ENCODE peak calls at places on chromosome 21, in eight cellular contexts. N is right cardiac atrium, X is SJSA1, Z is mucosa of descending colon, U is HCT116, M is HAP-1, A is GM23338, R is A549. S is an unnamed sample.

GRCh38 chr21:34630536-34631143 is 15.7 kb upstream of the RCAN1 start:
- DNase-seq in A (peak; percentile 70), R (peak; percentile 40), M (peak; percentile 47), X (peak; percentile 46), U (peak; percentile 45), Z (no peak), N (no peak), S (peak; percentile 31)

GRCh38 chr21:41280115-41280919 is 36.3 kb upstream of the FAM3B start:
- DNase-seq in A (no peak), R (no peak), M (no peak), U (no peak), X (no peak), Z (no peak), N (peak; percentile 46), S (no peak)

GRCh38 chr21:42213082-42213774 is 5.7 kb upstream of the ABCG1 start:
- DNase-seq in M (no peak), N (no peak), X (no peak), Z (no peak), U (no peak), A (no peak), R (no peak), S (no peak)

GRCh38 chr21:34886554-34887385 is 162.3 kb downstream of the RUNX1 start:
- DNase-seq in U (no peak), X (no peak), R (no peak), M (peak; percentile 50), N (peak; percentile 24), Z (peak; percentile 67), A (peak; percentile 56), S (no peak)

GRCh38 chr21:42630626-42631025 is 22.8 kb upstream of the PDE9A start:
- DNase-seq in U (no peak), M (no peak), X (no peak), A (no peak), R (no peak), N (no peak), Z (no peak), S (no peak)

GRCh38 chr21:41726058-41726558 is 40.7 kb downstream of the RIPK4 start:
- DNase-seq in A (peak; percentile 59), Z (no peak), U (no peak), X (no peak), N (no peak), R (no peak), M (no peak), S (no peak)

GRCh38 chr21:41217656-41218380 is 49.9 kb downstream of the BACE2 start:
- DNase-seq in A (no peak), Z (peak; percentile 85), X (no peak), R (no peak), U (no peak), N (peak; percentile 84), M (no peak), S (peak; percentile 20)

GRCh38 chr21:33136898-33137502 is 67.1 kb downstream of the OLIG1 start:
- DNase-seq in U (no peak), N (no peak), R (no peak), X (no peak), A (no peak), Z (no peak), M (no peak), S (no peak)

GRCh38 chr21:41135715-41136114 is 32.2 kb upstream of the BACE2 start:
- DNase-seq in X (no peak), Z (no peak), A (no peak), R (no peak), U (no peak), M (no peak), N (no peak), S (no peak)

GRCh38 chr21:33089439-33089838 is 19.5 kb downstream of the OLIG1 start:
- DNase-seq in X (no peak), N (no peak), U (no peak), Z (no peak), R (no peak), A (no peak), M (no peak), S (no peak)

GRCh38 chr21:30268608-30269197 is 14.0 kb downstream of the KRTAP24-1 start:
- DNase-seq in M (no peak), R (no peak), A (peak; percentile 83), U (no peak), Z (no peak), N (no peak), X (no peak), S (no peak)

GRCh38 chr21:34598931-34599400 is 15.9 kb downstream of the RCAN1 start:
- DNase-seq in X (no peak), M (no peak), Z (no peak), U (peak; percentile 63), R (no peak), N (no peak), A (no peak), S (no peak)

GRCh38 chr21:8988696-8989095 is 1532.7 kb upstream of the TPTE start:
- DNase-seq in X (no peak), R (peak; percentile 92), A (peak; percentile 81), Z (no peak), N (no peak), M (no peak), U (no peak), S (no peak)

GRCh38 chr21:24716306-24716918 is 890.9 kb downstream of the MRPL39 start:
- DNase-seq in A (no peak), N (no peak), M (no peak), R (no peak), U (no peak), X (no peak), Z (no peak), S (no peak)

GRCh38 chr21:34355570-34355969 is 8.2 kb upstream of the KCNE2 start:
- DNase-seq in X (no peak), Z (no peak), R (no peak), N (no peak), M (peak; percentile 3), U (no peak), A (no peak), S (no peak)

GRCh38 chr21:25907573-25908275 is 173.0 kb downstream of the GABPA start:
- DNase-seq in R (no peak), A (no peak), M (no peak), Z (no peak), N (no peak), X (no peak), U (no peak), S (no peak)

GRCh38 chr21:27590271-27590670 is 623.4 kb upstream of the ADAMTS5 start:
- DNase-seq in X (no peak), Z (no peak), R (no peak), U (no peak), N (peak; percentile 53), A (peak; percentile 21), M (no peak), S (peak; percentile 31)

DNA sequence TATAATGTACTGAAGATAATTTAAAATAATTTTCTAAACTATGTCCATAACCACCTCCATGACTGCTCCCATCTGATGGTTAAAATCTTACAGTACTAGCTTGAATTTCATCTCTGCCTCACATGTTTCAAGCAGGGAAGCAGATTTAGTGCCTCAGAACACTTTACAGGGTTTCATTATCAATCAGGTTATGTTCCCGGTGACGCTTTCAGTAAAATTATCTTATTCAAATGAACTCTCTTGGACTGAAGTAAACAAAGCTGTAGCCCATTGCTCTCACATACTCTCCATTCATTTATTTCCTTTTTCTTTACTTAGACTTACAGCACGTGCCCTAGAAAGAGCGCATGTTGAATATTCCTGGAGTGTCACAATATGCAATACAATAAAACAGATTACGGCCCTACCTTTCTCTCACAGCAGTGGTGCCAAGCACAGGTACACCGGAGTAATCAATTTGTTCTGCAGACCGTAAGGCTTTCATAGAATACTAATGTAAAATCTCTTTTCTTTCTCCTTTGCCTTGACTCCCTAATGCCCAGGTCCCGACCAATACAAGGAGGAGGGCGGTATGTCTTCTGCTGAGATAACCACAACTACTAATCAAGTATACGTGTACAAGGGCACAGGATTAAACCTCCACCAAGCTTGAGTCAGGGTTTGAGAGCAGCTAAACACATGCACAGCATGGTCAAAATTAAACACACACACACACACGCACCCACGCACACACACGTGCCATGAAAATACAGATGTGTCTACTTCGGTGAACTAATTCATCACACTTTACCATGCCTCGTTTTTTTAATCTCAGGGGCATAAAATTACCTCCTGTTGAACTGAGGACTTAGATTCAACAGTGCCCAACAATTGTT is 62.8 kb downstream of the NRIP1 start:
- DNase-seq in X (no peak), M (no peak), N (no peak), A (peak; percentile 18), U (no peak), Z (no peak), R (no peak), S (no peak)
- H3K4me1 ChIP-seq in X (peaks cover 47% of the 10 kb centered on the region), M (peaks cover 12% of the 10 kb centered on the region), N (peaks cover 10% of the 10 kb centered on the region), A (peaks cover 28% of the 10 kb centered on the region), U (no peaks in the 10 kb centered on the region), Z (peaks cover 23% of the 10 kb centered on the region), R (peaks cover 88% of the 10 kb centered on the region), S (peaks cover 18% of the 10 kb centered on the region)

GRCh38 chr21:43923391-43923790 is 58.4 kb downstream of the AGPAT3 start:
- DNase-seq in M (no peak), A (no peak), N (no peak), U (no peak), R (no peak), X (no peak), Z (no peak), S (no peak)
- H3K4me1 ChIP-seq in M (peaks cover 6% of the 10 kb centered on the region), A (peaks cover 10% of the 10 kb centered on the region), N (peaks cover 25% of the 10 kb centered on the region), U (peaks cover 3% of the 10 kb centered on the region), R (no peaks in the 10 kb centered on the region), X (peaks cover 9% of the 10 kb centered on the region), Z (peaks cover 20% of the 10 kb centered on the region), S (no peaks in the 10 kb centered on the region)

GRCh38 chr21:37461494-37461893 is 94.9 kb downstream of the DYRK1A start:
- DNase-seq in M (no peak), A (no peak), N (no peak), U (no peak), R (no peak), X (no peak), Z (no peak), S (no peak)

GRCh38 chr21:37459575-37459974 is 93.0 kb downstream of the DYRK1A start:
- DNase-seq in U (no peak), X (peak; percentile 63), A (no peak), R (no peak), Z (no peak), N (no peak), M (no peak), S (no peak)

GRCh38 chr21:37458669-37459276 is 92.2 kb downstream of the DYRK1A start:
- DNase-seq in X (no peak), N (no peak), M (no peak), R (no peak), Z (no peak), U (no peak), A (peak; percentile 65), S (no peak)

GRCh38 chr21:37462087-37462861 is 95.7 kb downstream of the DYRK1A start:
- DNase-seq in X (no peak), U (no peak), A (peak; percentile 48), R (no peak), N (no peak), M (no peak), Z (no peak), S (no peak)

GRCh38 chr21:37460196-37460595 is 93.6 kb downstream of the DYRK1A start:
- DNase-seq in N (no peak), M (peak; percentile 54), Z (no peak), A (peak; percentile 84), R (peak; percentile 53), U (no peak), X (no peak), S (no peak)
- H3K4me1 ChIP-seq in N (peaks cover 31% of the 10 kb centered on the region), M (peaks cover 31% of the 10 kb centered on the region), Z (peaks cover 24% of the 10 kb centered on the region), A (peaks cover 57% of the 10 kb centered on the region), R (peaks cover 66% of the 10 kb centered on the region), U (peaks cover 13% of the 10 kb centered on the region), X (peaks cover 49% of the 10 kb centered on the region), S (peaks cover 17% of the 10 kb centered on the region)

DNA sequence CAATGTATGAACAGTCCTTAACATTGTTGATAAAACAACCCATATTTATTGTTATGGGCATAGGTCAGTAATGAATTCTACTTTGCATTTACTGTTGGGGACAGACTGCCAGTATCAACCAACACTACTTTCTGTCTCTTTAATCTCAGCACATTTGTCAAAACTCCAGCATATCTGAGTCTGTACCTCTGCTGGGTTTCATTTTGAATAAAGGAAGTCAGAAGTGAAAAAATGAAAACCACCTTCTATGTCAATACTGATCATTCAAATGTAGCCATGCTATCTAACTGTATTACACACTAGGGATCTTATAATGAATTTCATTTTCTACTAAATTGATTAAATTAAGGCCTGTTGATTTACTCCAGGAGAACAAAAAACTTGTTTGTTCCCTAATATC is 24.2 kb upstream of the CXADR start:
- DNase-seq in X (no peak), U (no peak), N (no peak), A (no peak), M (no peak), Z (no peak), R (no peak), S (no peak)
- H3K4me1 ChIP-seq in X (peaks cover 13% of the 10 kb centered on the region), U (peaks cover 18% of the 10 kb centered on the region), N (no peaks in the 10 kb centered on the region), A (no peaks in the 10 kb centered on the region), M (no peaks in the 10 kb centered on the region), Z (peaks cover 8% of the 10 kb centered on the region), R (peaks cover 35% of the 10 kb centered on the region), S (no peaks in the 10 kb centered on the region)